ENCODE peak calls at places on chromosomes 11 and 22, in nine cellular contexts. Y is CMK, Z is SW480, X is body of pancreas, D is SJCRH30, J is activated T-cell treated with anti-CD3 and anti-CD28 coated beads for 1 hour, V is mucosa of gallbladder, T is T-cell, U is small intestine. F is an unnamed sample.

GRCh38 chr11:123654566-123655081 is at the start of gene SCN3B:
- DNase-seq in T (no peak), V (peak), J (no peak), U (peak), Y (no peak), X (peak), Z (peak), D (peak), F (peak)

GRCh38 chr11:119744577-119744976 is 15.6 kb upstream of the NECTIN1 start:
- DNase-seq in Y (no peak), J (no peak), T (no peak), D (no peak), Z (no peak), X (no peak), U (no peak), V (no peak), F (no peak)

GRCh38 chr11:35303596-35304392 is 115.6 kb downstream of the SLC1A2 start:
- DNase-seq in X (peak), Z (no peak), J (no peak), V (peak), Y (no peak), U (peak), T (no peak), D (no peak), F (no peak)

GRCh38 chr11:101096036-101096704 is 33.4 kb downstream of the PGR start:
- DNase-seq in Y (no peak), X (no peak), D (peak), T (no peak), J (no peak), U (no peak), Z (no peak), V (no peak), F (no peak)

GRCh38 chr11:61842421-61842820 is 14.3 kb downstream of the FADS2 start:
- DNase-seq in V (no peak), U (no peak), Z (no peak), T (no peak), D (no peak), J (no peak), X (no peak), Y (no peak), F (no peak)

GRCh38 chr11:10506013-10506370 is 35.0 kb downstream of the RNF141 start:
- DNase-seq in Z (no peak), V (no peak), Y (no peak), X (no peak), T (no peak), D (no peak), U (no peak), J (no peak), F (no peak)

GRCh38 chr11:83157755-83158473 is 983 bp downstream of the PCF11 start:
- DNase-seq in X (peak), U (peak), Z (peak), T (peak), J (peak), V (peak), Y (peak), D (peak), F (peak)

GRCh38 chr11:86938900-86939880 is 16.0 kb downstream of the FZD4 start:
- DNase-seq in T (no peak), V (no peak), J (no peak), U (peak), X (peak), Z (peak), D (peak), Y (peak), F (no peak)

GRCh38 chr11:21625982-21626381 is 566.9 kb upstream of the ANO5 start:
- DNase-seq in T (no peak), Y (peak), J (no peak), X (peak), V (peak), U (no peak), D (peak), Z (no peak), F (no peak)

GRCh38 chr22:17578129-17578754 is 14.9 kb downstream of the SLC25A18 start:
- DNase-seq in T (no peak), Y (no peak), J (no peak), Z (no peak), U (no peak), D (peak), X (peak), V (no peak), F (peak)

GRCh38 chr22:46815559-46815895 is 53.1 kb downstream of the TBC1D22A start:
- DNase-seq in U (no peak), Z (no peak), V (no peak), D (no peak), X (no peak), J (no peak), T (no peak), Y (no peak), F (no peak)

GRCh38 chr11:48044577-48044976 is 64.2 kb downstream of the PTPRJ start:
- DNase-seq in Y (no peak), Z (no peak), J (no peak), X (peak), T (no peak), V (peak), D (no peak), U (no peak), F (no peak)

GRCh38 chr11:33698921-33699320 is 1.7 kb downstream of the C11orf91 start:
- DNase-seq in U (no peak), V (no peak), Y (no peak), J (no peak), D (no peak), X (no peak), Z (no peak), T (no peak), F (no peak)

GRCh38 chr11:96306600-96306932 is 36.4 kb downstream of the MAML2 start:
- DNase-seq in Y (no peak), J (no peak), U (no peak), Z (peak), X (no peak), D (no peak), T (no peak), V (no peak), F (no peak)

GRCh38 chr22:31346255-31346732 is at the start of gene PATZ1:
- DNase-seq in U (peak), J (peak), T (peak), X (peak), V (peak), D (peak), Z (peak), Y (peak), F (peak)

GRCh38 chr11:86577663-86578636 is 94.5 kb downstream of the ME3 start:
- DNase-seq in D (no peak), Y (no peak), Z (no peak), X (peak), J (no peak), U (no peak), V (peak), T (no peak), F (peak)

GRCh38 chr22:24011735-24012068 is 598 bp downstream of the CABIN1 start:
- DNase-seq in T (no peak), X (peak), Y (no peak), D (no peak), J (no peak), U (peak), Z (peak), V (no peak), F (no peak)

GRCh38 chr11:76835928-76836612 is 24.6 kb upstream of the ACER3 start:
- DNase-seq in U (peak), Z (no peak), V (peak), T (no peak), D (peak), J (no peak), X (peak), Y (no peak), F (peak)

GRCh38 chr11:9219572-9219971 is 45.6 kb downstream of the DENND5A start:
- DNase-seq in Y (no peak), U (no peak), Z (no peak), J (no peak), D (no peak), V (no peak), T (no peak), X (no peak), F (no peak)

GRCh38 chr22:45738206-45738605 is 66.6 kb downstream of the ATXN10 start:
- DNase-seq in D (no peak), X (no peak), V (no peak), U (no peak), Z (no peak), Y (no peak), J (no peak), T (no peak), F (no peak)

GRCh38 chr11:66915046-66915832 is 42.9 kb downstream of the PC start:
- DNase-seq in Z (no peak), V (no peak), T (no peak), X (no peak), Y (peak), U (no peak), D (no peak), J (no peak), F (peak)

GRCh38 chr11:34928960-34929680 is 12.7 kb downstream of the PDHX start:
- DNase-seq in Z (no peak), V (no peak), T (no peak), X (no peak), U (no peak), Y (no peak), J (no peak), D (no peak), F (no peak)

GRCh38 chr11:67262731-67263675 is 3.3 kb upstream of the GRK2 start:
- DNase-seq in Z (peak), T (peak), V (peak), D (peak), X (peak), J (peak), Y (peak), U (peak), F (peak)

GRCh38 chr11:57513911-57514537 is 1.5 kb downstream of the SLC43A1 start:
- DNase-seq in J (no peak), D (no peak), Z (peak), V (peak), Y (no peak), U (peak), X (peak), T (no peak), F (peak)

GRCh38 chr11:13233173-13233572 is 44.4 kb upstream of the BMAL1 start:
- DNase-seq in J (no peak), D (no peak), Y (no peak), T (no peak), X (no peak), U (no peak), Z (no peak), V (no peak), F (no peak)

GRCh38 chr11:110471315-110471714 is 41.6 kb downstream of the FDX1 start:
- DNase-seq in Y (no peak), U (no peak), V (no peak), X (no peak), Z (no peak), T (no peak), D (no peak), J (no peak), F (no peak)

GRCh38 chr11:47413908-47414684 is 5.7 kb downstream of the SLC39A13 start:
- DNase-seq in Z (peak), T (no peak), Y (no peak), J (no peak), D (no peak), U (no peak), X (peak), V (no peak), F (no peak)

GRCh38 chr11:102520514-102520913 is 10.0 kb downstream of the MMP7 start:
- DNase-seq in D (no peak), V (no peak), X (no peak), Y (no peak), U (no peak), T (no peak), Z (no peak), J (no peak), F (no peak)

GRCh38 chr11:65209711-65210360 is 28.1 kb downstream of the CAPN1 start:
- DNase-seq in Y (no peak), D (no peak), J (no peak), V (no peak), U (peak), T (no peak), Z (peak), X (no peak), F (no peak)

GRCh38 chr11:64842851-64843841 is 1.3 kb downstream of the CDC42BPG start:
- DNase-seq in J (no peak), Z (peak), Y (no peak), U (peak), X (peak), T (no peak), D (peak), V (peak), F (peak)

F was measured in mucosa of descending colon.